ENCODE peak calls at places on chromosomes 16 and 17, in four cellular contexts. M is heart left ventricle, N is stomach, C is IMR-90. U is an unnamed sample.

GRCh38 chr17:44389723-44390202 is 314 bp upstream of the ITGA2B start:
- DNase-seq in C (no peak), N (no peak), M (no peak), U (peak)

GRCh38 chr17:78233678-78234077 is 2.2 kb downstream of the TMEM235 start:
- DNase-seq in C (no peak), M (no peak), N (no peak), U (no peak)

GRCh38 chr16:12775689-12776236 is 27.9 kb downstream of the CPPED1 start:
- DNase-seq in C (no peak), N (no peak), M (no peak), U (no peak)

GRCh38 chr17:78144146-78144719 is 2.0 kb upstream of the C17orf99 start:
- DNase-seq in M (peak), C (peak), N (peak), U (peak)

GRCh38 chr17:33234930-33235685 is 58.0 kb downstream of the ASIC2 start:
- DNase-seq in C (peak), M (peak), N (peak), U (no peak)

GRCh38 chr17:9342225-9342624 is 233.4 kb downstream of the STX8 start:
- DNase-seq in N (no peak), C (no peak), M (no peak), U (no peak)

GRCh38 chr17:76469991-76470739 is 2.8 kb downstream of the AANAT start:
- DNase-seq in C (no peak), M (no peak), N (no peak), U (no peak)

GRCh38 chr17:80475949-80476876 is at the start of gene NPTX1:
- DNase-seq in M (no peak), N (no peak), C (no peak), U (no peak)

GRCh38 chr16:88799569-88800276 is 3.9 kb upstream of the CDT1 start:
- DNase-seq in N (no peak), M (no peak), C (no peak), U (peak)

GRCh38 chr16:50763211-50763610 is 21.3 kb downstream of the CYLD start:
- DNase-seq in N (no peak), C (peak), M (no peak), U (peak)

GRCh38 chr17:14337596-14338079 is 36.8 kb downstream of the HS3ST3B1 start:
- DNase-seq in N (no peak), C (no peak), M (no peak), U (no peak)

GRCh38 chr17:42531455-42532354 is 4.3 kb upstream of the NAGLU start:
- DNase-seq in N (peak), C (peak), M (peak), U (peak)
- TF ChIP-seq POLR2A in N (no peak), C (no peak), M (no peak), U (no peak)

GRCh38 chr16:75264999-75265910 is 13.8 kb upstream of the BCAR1 start:
- DNase-seq in C (no peak), M (peak), N (peak), U (peak)
- TF ChIP-seq POLR2A in C (peak), M (no peak), N (no peak), U (no peak)

GRCh38 chr16:29775742-29776408 is 2.2 kb upstream of the ZG16 start:
- DNase-seq in N (no peak), M (no peak), C (peak), U (no peak)

GRCh38 chr16:29777576-29778360 is at the start of gene ZG16:
- DNase-seq in C (no peak), M (no peak), N (no peak), U (no peak)

GRCh38 chr16:29779474-29779873 is 1.4 kb downstream of the ZG16 start:
- DNase-seq in M (no peak), N (no peak), C (no peak), U (no peak)

GRCh38 chr16:29770250-29770929 is 7.7 kb upstream of the ZG16 start:
- DNase-seq in C (no peak), N (no peak), M (no peak), U (no peak)

DNA sequence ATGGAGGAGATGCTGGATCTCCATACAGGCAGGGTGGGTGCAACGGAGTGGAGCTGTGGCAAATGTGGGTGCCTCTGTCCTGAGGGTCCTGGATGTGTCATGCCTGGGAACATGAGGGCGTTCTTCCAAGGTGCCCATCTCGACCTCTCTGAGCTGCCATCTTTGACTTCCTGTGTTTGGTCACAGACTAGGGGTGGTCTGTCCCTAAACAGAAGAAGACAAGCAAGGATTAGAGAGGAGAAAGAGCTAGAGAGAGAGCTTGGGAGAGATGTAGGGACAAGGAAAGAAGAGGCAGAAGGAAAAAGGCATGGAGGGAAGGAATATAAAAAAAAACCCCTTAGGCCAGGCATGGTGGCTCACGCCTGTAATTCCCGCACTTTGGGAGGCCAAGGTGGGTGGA is 3.3 kb upstream of the ZG16 start:
- DNase-seq in N (no peak), M (no peak), C (no peak), U (no peak)
- TF ChIP-seq POLR2A in N (no peak), M (no peak), C (no peak), U (no peak)

DNA sequence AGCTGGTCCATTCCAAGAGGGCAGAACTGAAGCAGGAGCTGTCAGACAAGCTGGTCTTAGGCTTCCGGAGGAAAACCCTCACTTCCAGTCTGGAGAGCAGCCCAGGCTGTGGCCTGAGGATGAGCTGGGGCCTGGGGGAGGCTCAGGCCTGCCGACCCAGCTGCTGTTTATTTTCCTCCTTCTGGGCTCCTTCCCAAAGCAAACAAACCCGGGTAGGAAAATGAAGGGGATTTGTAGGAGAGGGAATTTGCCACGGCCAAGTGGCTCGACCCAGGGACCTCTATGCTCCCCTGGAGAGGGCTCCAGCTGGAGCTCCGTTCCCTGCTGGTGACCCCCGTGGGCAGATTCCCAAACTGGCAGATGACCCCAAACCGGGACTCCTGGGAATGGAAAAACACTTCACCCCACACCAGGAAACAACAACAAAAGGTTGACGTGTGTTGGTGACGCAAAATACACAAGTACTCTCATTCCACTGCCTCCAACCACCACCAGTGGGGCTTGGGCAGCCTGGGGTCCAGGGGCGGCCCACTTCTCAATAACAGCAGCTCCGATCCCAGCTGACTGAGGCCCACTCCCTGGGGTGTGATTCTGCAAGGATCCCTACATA is 8.8 kb downstream of the JUP start:
- DNase-seq in M (peak), N (peak), C (peak), U (no peak)
- TF ChIP-seq POLR2A in M (no peak), N (no peak), C (peak), U (no peak)

DNA sequence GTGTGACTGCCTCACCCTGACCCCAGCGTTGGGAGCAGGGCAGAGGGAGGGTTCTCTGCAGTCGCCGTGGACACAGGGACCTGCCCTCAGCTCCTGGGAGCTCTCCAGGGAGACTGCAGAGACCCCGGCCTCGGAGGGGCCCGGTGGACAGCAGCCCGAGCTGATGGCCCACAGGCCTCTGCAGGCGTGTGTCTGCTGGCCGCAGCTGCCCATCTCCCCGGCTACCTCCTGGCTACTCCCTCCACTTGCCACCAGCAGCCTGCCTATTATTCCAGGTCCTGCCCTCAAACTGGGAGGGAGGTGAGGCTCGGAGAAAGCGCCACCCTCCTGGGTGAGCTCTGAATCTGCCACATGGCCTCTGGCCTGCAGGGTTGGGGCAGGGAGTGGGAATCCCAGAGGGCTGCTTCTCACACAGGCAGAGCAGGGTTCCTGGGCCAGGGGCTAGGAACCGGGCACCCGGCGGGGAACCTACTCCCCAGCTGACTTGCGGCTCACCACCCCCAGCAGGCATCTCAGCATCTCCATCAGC is 7.2 kb downstream of the SLC16A5 start:
- DNase-seq in M (no peak), N (peak), C (no peak), U (no peak)
- TF ChIP-seq POLR2A in M (no peak), N (no peak), C (no peak), U (no peak)

GRCh38 chr17:81666092-81666341 is 388 bp downstream of the OXLD1 start:
- DNase-seq in N (no peak), C (peak), M (no peak), U (no peak)

GRCh38 chr17:81664051-81664470 is 2.3 kb downstream of the OXLD1 start:
- DNase-seq in C (no peak), M (no peak), N (no peak), U (no peak)

GRCh38 chr17:81666342-81667191 is at the start of the genes CCDC137 and OXLD1:
- DNase-seq in C (peak), N (peak), M (peak), U (peak)

GRCh38 chr17:81667754-81668153 is 1.2 kb downstream of the CCDC137 start:
- DNase-seq in C (no peak), N (no peak), M (no peak), U (peak)

DNA sequence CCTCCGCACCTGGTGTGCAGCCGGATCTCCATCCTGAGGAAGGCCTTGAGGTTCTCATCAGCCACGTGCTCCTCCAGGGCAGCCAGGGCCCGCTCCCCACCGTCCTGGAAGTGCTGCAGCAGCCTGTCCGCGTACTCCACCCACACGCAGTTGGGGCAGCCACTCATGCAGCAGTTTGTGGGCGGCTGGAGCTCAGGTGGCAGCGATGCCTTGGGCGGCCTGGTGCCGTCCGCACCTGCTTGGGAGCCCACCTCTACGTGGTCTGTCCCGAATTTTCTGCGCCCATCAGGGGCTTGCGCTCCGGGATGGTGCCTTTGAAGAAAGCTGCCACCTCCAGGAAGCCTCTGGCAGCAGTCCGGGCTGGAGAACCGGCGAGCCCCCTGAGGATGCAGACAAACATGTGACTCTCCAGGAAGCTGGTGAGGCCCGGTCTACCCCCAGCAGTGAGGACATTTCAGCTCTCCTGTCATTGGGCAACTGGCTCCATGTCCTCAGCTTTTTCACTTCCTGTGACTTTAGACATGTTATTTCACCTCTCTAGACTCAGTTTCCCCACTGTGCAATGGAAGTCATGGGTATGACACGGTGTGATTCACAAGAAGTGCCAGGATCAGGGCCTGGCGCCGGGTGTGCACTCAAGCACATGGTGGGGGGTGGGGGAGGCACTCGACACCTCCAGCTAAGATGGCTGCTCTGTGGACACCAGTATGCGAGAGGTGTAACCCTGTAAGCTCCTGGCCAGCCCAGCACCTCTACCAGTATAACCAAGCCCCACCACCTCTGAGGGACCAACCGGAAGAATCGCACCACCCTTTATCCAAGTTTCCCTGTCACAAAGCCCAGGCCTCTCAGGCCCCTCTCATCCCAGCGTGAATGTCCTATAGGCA is 957 bp downstream of the OXLD1 start:
- DNase-seq in C (peak), N (no peak), M (no peak), U (peak)
- TF ChIP-seq POLR2A in C (no peak), N (no peak), M (no peak), U (no peak)